ENCODE peak calls at places on chromosomes 5 and 9, in five cellular contexts. I is type B pancreatic cell; M is SJSA1; H is stimulated activated CD4-positive, alpha-beta T cell treated with anti-CD3 and anti-CD28 coated beads, Interleukin-15, amount 100 ng/mL, for 24 hours; O is LHCN-M2. T is an unnamed sample.

GRCh38 chr9:12054235-12054634 is 639.0 kb upstream of the TYRP1 start:
- DNase-seq in M (no peak), I (no peak), O (no peak), H (no peak), T (no peak)

GRCh38 chr5:33736510-33736909 is 155.3 kb downstream of the ADAMTS12 start:
- DNase-seq in H (no peak), M (peak), I (no peak), O (peak), T (no peak)

GRCh38 chr9:117682955-117683710 is 21.1 kb upstream of the TLR4 start:
- DNase-seq in M (no peak), I (no peak), O (peak), H (no peak), T (no peak)

GRCh38 chr5:31750215-31750614 is 111.3 kb downstream of the PDZD2 start:
- DNase-seq in I (no peak), H (no peak), O (no peak), M (no peak), T (no peak)

GRCh38 chr9:127045148-127045547 is 77.3 kb downstream of the ANGPTL2 start:
- DNase-seq in O (no peak), M (no peak), H (no peak), I (no peak), T (no peak)

GRCh38 chr5:172931001-172931536 is 28.2 kb upstream of the RPL26L1 start:
- DNase-seq in M (peak), I (no peak), H (no peak), O (peak), T (no peak)

GRCh38 chr9:128587453-128587852 is 35.1 kb downstream of the SPTAN1 start:
- DNase-seq in M (no peak), I (no peak), H (peak), O (no peak), T (no peak)

GRCh38 chr5:146947181-146947941 is 68.8 kb upstream of the PPP2R2B start:
- DNase-seq in M (no peak), I (no peak), O (peak), H (peak), T (no peak)

GRCh38 chr9:35909274-35909673 is at the start of gene SPAAR:
- DNase-seq in I (no peak), H (no peak), O (no peak), M (no peak), T (no peak)

GRCh38 chr5:133824661-133825254 is 143.7 kb downstream of the C5orf15 start:
- DNase-seq in M (no peak), O (no peak), H (peak), I (no peak), T (no peak)

GRCh38 chr5:56440871-56441740 is 208.0 kb upstream of the ANKRD55 start:
- DNase-seq in H (no peak), M (peak), O (peak), I (no peak), T (no peak)

GRCh38 chr5:51377151-51378060 is 5.8 kb upstream of the ISL1 start:
- DNase-seq in O (no peak), H (no peak), I (no peak), M (no peak), T (no peak)

GRCh38 chr5:58460727-58461286 is 921 bp upstream of the PLK2 start:
- DNase-seq in O (peak), I (peak), H (peak), M (peak), T (peak)

GRCh38 chr9:99142275-99142674 is 37.4 kb downstream of the TGFBR1 start:
- DNase-seq in I (no peak), M (no peak), O (no peak), H (no peak), T (no peak)

GRCh38 chr5:37601163-37601562 is 222.0 kb downstream of the WDR70 start:
- DNase-seq in O (no peak), H (no peak), I (no peak), M (no peak), T (no peak)

GRCh38 chr5:150656191-150657132 is 4.6 kb upstream of the MYOZ3 start:
- DNase-seq in O (peak), H (peak), I (peak), M (peak), T (no peak)

GRCh38 chr9:123104807-123105206 is 71.3 kb downstream of the GPR21 start:
- DNase-seq in O (no peak), M (no peak), I (no peak), H (no peak), T (no peak)

GRCh38 chr5:79202076-79202475 is 33.9 kb upstream of the JMY start:
- DNase-seq in I (no peak), H (no peak), O (peak), M (peak), T (no peak)

GRCh38 chr5:34915856-34916192 is 313 bp downstream of the BRIX1 start:
- DNase-seq in O (no peak), M (peak), H (peak), I (no peak), T (no peak)

GRCh38 chr9:129826344-129826743 is 2.4 kb upstream of the TOR1A start:
- DNase-seq in I (no peak), O (no peak), M (no peak), H (no peak), T (no peak)

GRCh38 chr9:83473488-83473971 is 64.7 kb downstream of the FRMD3 start:
- DNase-seq in I (no peak), M (peak), O (peak), H (peak), T (no peak)

T was measured in cerebellar cortex.